ENCODE peak calls at places on chromosomes 11 and 22, in nine cellular contexts. S is heart left ventricle, L is tibial nerve, D is breast epithelium, P is uterus, C is K562, H is HCT116, O is A549, B is suprapubic skin. K is an unnamed sample. For H3K4me1, the result is how much of the 10 kb centered on the place peaks cover.

GRCh38 chr22:42648368-42649260 is 578 bp downstream of the CYB5R3 start:
- DNase-seq in B (no peak), L (no peak), C (peak), D (peak), O (peak), H (no peak), P (peak), S (no peak), K (peak)

GRCh38 chr22:36331912-36332622 is 55.7 kb downstream of the MYH9 start:
- DNase-seq in P (peak), B (no peak), O (peak), S (peak), D (no peak), C (no peak), L (peak), H (no peak), K (peak)

GRCh38 chr11:126430581-126431320 is 75.3 kb downstream of the ST3GAL4 start:
- DNase-seq in P (no peak), O (no peak), L (no peak), B (no peak), S (no peak), C (no peak), H (no peak), D (no peak), K (no peak)

GRCh38 chr22:22386602-22387385 is 121.7 kb downstream of the ZNF280B start:
- DNase-seq in C (no peak), D (no peak), H (no peak), L (no peak), S (no peak), P (no peak), O (no peak), B (no peak), K (no peak)

GRCh38 chr11:84384637-84385227 is 1098.6 kb upstream of the CCDC90B start:
- DNase-seq in P (no peak), S (no peak), H (no peak), B (no peak), L (peak), O (peak), D (peak), C (peak), K (peak)

GRCh38 chr11:119835804-119836203 is 106.8 kb upstream of the NECTIN1 start:
- DNase-seq in P (no peak), B (no peak), C (no peak), S (no peak), O (no peak), L (no peak), H (no peak), D (no peak), K (no peak)

GRCh38 chr11:11230802-11231562 is 122.1 kb downstream of the CSNK2A3 start:
- DNase-seq in S (no peak), O (peak), B (no peak), H (peak), C (peak), D (no peak), L (peak), P (no peak), K (peak)

GRCh38 chr11:63609971-63610580 is 4.2 kb downstream of the PLAAT3 start:
- DNase-seq in B (peak), P (no peak), D (no peak), L (no peak), S (no peak), O (no peak), H (no peak), C (no peak), K (no peak)

GRCh38 chr11:33753304-33753703 is 17.1 kb upstream of the CD59 start:
- DNase-seq in B (no peak), D (no peak), O (no peak), S (no peak), C (no peak), H (no peak), L (no peak), P (no peak), K (peak)

GRCh38 chr22:22871536-22872278 is 15.9 kb upstream of the IGLL5 start:
- DNase-seq in S (no peak), L (no peak), O (no peak), H (no peak), D (no peak), P (no peak), B (no peak), C (no peak), K (no peak)

GRCh38 chr11:130115218-130115617 is 44.4 kb upstream of the ST14 start:
- DNase-seq in C (no peak), O (no peak), H (no peak), L (no peak), B (no peak), P (no peak), D (no peak), S (no peak), K (peak)

GRCh38 chr11:57514538-57515331 is 767 bp downstream of the SLC43A1 start:
- DNase-seq in O (peak), H (no peak), D (no peak), P (peak), B (peak), S (peak), L (peak), C (peak), K (peak)

GRCh38 chr11:130455493-130456127 is 7.2 kb downstream of the ADAMTS15 start:
- DNase-seq in O (no peak), D (no peak), H (no peak), S (peak), P (no peak), C (no peak), L (no peak), B (no peak), K (peak)

GRCh38 chr11:31722754-31723153 is 88.4 kb downstream of the PAX6 start:
- DNase-seq in O (no peak), H (no peak), D (no peak), C (no peak), B (no peak), P (no peak), S (no peak), L (no peak), K (no peak)

GRCh38 chr11:12215192-12215591 is 104.8 kb downstream of the MICAL2 start:
- DNase-seq in B (no peak), D (no peak), L (no peak), O (no peak), H (no peak), S (no peak), C (no peak), P (no peak), K (peak)

GRCh38 chr22:46587492-46588278 is 32.5 kb upstream of the GRAMD4 start:
- DNase-seq in C (no peak), S (peak), P (no peak), D (no peak), B (no peak), H (no peak), L (no peak), O (no peak), K (peak)

GRCh38 chr11:81071641-81072040 is 1630.8 kb upstream of the TENM4 start:
- DNase-seq in L (no peak), P (no peak), H (no peak), C (no peak), B (no peak), S (no peak), D (no peak), O (no peak), K (no peak)

GRCh38 chr11:6400431-6401345 is 10.4 kb downstream of the SMPD1 start:
- DNase-seq in H (no peak), B (peak), D (no peak), C (no peak), L (no peak), O (no peak), P (no peak), S (no peak), K (no peak)

GRCh38 chr22:46674367-46674781 is 54.2 kb downstream of the GRAMD4 start:
- DNase-seq in H (no peak), O (no peak), C (no peak), S (peak), D (peak), P (peak), B (no peak), L (no peak), K (peak)

GRCh38 chr11:111162306-111162705 is 83.2 kb upstream of the POU2AF2 start:
- DNase-seq in P (no peak), C (no peak), O (no peak), B (no peak), H (no peak), D (no peak), S (no peak), L (no peak), K (no peak)

GRCh38 chr22:28002863-28003565 is 84.0 kb upstream of the PITPNB start:
- DNase-seq in C (no peak), D (no peak), L (no peak), S (no peak), B (no peak), H (no peak), P (no peak), O (no peak), K (no peak)

GRCh38 chr22:24494535-24495364 is at the start of gene UPB1:
- DNase-seq in D (no peak), S (no peak), C (no peak), H (no peak), L (no peak), P (no peak), O (no peak), B (no peak), K (peak)

GRCh38 chr11:66543263-66544107 is 2.4 kb downstream of the ZDHHC24 start:
- DNase-seq in L (no peak), O (no peak), D (no peak), B (no peak), S (no peak), P (peak), C (no peak), H (no peak), K (peak)

GRCh38 chr11:65448418-65449196 is 26.0 kb downstream of the NEAT1 start:
- DNase-seq in D (no peak), O (no peak), H (no peak), B (peak), S (no peak), P (peak), C (peak), L (peak), K (peak)

GRCh38 chr11:106986673-106987072 is 31.6 kb downstream of the GUCY1A2 start:
- DNase-seq in O (no peak), P (no peak), H (no peak), L (no peak), C (no peak), D (no peak), S (no peak), B (no peak), K (no peak)

GRCh38 chr11:120709808-120710207 is 198.3 kb downstream of the GRIK4 start:
- DNase-seq in B (no peak), C (no peak), H (no peak), L (no peak), S (no peak), P (no peak), D (no peak), O (no peak), K (no peak)

GRCh38 chr11:35633827-35634226 is 15.6 kb downstream of the FJX1 start:
- DNase-seq in B (no peak), H (no peak), C (no peak), S (no peak), P (no peak), D (no peak), L (no peak), O (no peak), K (no peak)
- H3K4me3 ChIP-seq in B (no peak), H (no peak), C (no peak), S (no peak), P (no peak), D (no peak), L (no peak), O (no peak), K (no peak)

GRCh38 chr11:76670475-76671235 is at the start of gene LRRC32:
- DNase-seq in P (peak), O (no peak), S (peak), B (no peak), L (peak), C (peak), D (no peak), H (no peak), K (peak)
- H3K4me1 ChIP-seq in P (under half), O (under half), S (under half), B (under half), L (under half), C (under half), D (under half), H (under half), K (under half)

DNA sequence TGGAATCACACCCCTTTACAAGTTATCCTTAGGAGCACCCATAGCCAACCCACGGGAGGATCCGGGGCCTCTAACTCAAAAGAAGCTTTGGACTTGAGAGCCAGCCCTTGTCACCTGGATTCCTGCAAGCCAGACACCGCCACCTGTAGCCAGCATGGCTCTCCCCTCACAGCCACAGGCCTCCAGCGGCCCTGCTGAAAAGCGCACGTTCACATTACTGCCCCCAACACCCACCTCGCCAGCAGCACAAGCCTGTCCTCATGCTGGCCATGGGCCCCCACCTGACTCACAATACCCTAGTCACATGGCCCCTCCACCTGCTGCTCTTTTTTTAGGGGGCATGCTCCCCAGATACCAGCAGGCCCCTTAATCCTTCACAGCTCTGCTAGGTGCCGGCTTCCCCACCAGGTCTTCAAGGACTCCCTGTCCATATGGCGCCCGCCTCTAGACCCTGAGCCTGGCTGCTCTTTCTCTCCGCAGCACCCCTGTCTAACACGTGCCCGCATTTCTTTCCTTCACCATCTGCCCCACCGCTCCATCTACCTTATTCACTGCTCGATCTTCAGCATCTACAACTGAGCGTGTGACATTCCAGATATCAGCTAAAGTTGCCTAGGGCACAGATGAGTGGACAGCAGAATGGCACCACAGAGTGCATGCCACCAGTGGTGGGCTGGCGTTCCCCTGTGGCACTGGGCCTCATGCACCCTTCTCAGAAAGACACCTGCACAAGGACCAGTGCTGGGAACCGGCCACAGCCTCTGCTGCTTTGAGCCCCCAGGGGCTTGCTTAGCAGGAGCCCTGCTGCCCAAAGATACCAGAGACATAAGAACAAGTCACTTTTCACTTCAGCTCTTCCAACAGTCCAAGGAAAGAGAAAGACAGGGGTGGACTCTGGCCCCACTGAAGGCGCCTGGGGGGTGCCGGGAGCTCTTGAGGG is 6.6 kb downstream of the CARS1 start:
- DNase-seq in B (no peak), P (no peak), C (no peak), O (no peak), D (no peak), L (no peak), S (no peak), H (no peak), K (no peak)
- TF ChIP-seq POLR2A in B (no peak), P (no peak), C (no peak), O (no peak), D (no peak), L (no peak), S (no peak), H (no peak), K (no peak)

GRCh38 chr11:134333312-134333711 is 1.5 kb downstream of the GLB1L2 start:
- DNase-seq in O (no peak), H (no peak), C (no peak), B (no peak), L (no peak), S (no peak), D (no peak), P (peak), K (no peak)

GRCh38 chr11:134332782-134333181 is 994 bp downstream of the GLB1L2 start:
- DNase-seq in L (no peak), H (no peak), B (no peak), P (no peak), C (no peak), D (no peak), O (no peak), S (no peak), K (no peak)

GRCh38 chr11:134330611-134331564 is 900 bp upstream of the GLB1L2 start:
- DNase-seq in B (no peak), C (no peak), S (no peak), H (no peak), L (no peak), D (no peak), P (no peak), O (no peak), K (no peak)

GRCh38 chr11:134331565-134332188 is at the start of gene GLB1L2:
- DNase-seq in S (peak), C (peak), O (peak), D (peak), B (no peak), H (peak), P (peak), L (peak), K (peak)

DNA sequence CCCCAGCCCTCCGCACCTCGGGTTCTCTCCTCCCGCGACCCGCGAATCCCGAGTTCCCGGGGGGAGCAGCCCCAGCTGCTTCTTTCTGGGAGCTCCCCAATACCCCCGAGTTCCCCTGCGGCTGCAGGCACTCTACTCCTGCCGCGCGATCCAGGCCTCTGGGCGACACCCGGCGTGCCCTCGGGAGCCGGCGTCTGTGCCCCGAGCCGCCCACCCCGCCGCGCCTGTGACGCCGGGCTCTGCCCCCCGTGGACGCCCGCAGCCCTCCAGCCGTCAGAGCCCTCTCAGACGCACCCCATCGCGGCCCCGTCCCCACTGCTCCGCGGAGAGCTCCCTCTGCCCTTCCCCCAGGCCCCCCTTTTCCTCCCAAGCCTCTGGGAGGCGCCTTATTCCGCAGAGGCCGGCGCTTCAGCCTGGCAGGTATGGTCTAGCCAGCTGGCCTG is 422 bp downstream of the GLB1L2 start:
- DNase-seq in S (no peak), L (no peak), C (peak), H (no peak), P (peak), D (no peak), O (no peak), B (no peak), K (peak)
- H3K4me3 ChIP-seq in S (peak), L (peak), C (peak), H (peak), P (peak), D (peak), O (peak), B (peak), K (peak)

GRCh38 chr11:118051611-118052461 is 25.0 kb upstream of the TMPRSS4 start:
- DNase-seq in B (peak), C (no peak), S (no peak), O (no peak), L (no peak), P (no peak), D (peak), H (no peak), K (no peak)
- H3K4me1 ChIP-seq in B (under half), C (under half), S (under half), O (under half), L (under half), P (under half), D (under half), H (under half), K (under half)

DNA sequence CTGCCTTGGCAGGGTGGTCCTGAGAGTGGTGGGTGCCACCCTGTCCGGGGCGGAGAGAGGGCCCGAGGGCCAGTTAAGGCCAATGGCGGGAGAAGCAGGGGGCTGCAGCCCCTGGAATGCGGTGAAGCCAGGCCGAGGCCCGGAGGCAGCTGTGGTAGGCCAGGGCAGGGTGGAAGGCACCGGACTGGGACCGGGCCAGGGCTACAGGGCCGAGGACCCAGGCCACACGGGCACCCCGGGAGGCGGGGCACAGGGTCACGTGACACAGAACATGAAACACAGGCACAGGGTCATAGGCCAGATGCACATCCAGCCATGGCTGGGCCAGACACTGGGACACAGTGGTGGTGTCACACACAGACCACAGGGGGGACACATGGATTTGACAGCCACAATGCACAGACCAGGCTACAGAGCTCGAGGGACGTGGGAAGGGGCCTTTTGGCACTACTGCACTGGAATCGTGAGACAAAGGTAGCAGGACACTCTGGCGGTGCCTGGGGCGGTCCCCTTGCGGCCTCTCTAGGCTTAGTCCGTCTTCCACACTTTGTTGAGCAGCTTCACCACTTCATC is 2.8 kb downstream of the SLC25A1 start:
- DNase-seq in O (no peak), P (no peak), L (no peak), B (no peak), H (no peak), S (no peak), C (peak), D (no peak), K (no peak)
- TF ChIP-seq POLR2A in O (no peak), P (no peak), L (no peak), B (no peak), H (peak), S (no peak), C (no peak), D (no peak), K (no peak)

DNA sequence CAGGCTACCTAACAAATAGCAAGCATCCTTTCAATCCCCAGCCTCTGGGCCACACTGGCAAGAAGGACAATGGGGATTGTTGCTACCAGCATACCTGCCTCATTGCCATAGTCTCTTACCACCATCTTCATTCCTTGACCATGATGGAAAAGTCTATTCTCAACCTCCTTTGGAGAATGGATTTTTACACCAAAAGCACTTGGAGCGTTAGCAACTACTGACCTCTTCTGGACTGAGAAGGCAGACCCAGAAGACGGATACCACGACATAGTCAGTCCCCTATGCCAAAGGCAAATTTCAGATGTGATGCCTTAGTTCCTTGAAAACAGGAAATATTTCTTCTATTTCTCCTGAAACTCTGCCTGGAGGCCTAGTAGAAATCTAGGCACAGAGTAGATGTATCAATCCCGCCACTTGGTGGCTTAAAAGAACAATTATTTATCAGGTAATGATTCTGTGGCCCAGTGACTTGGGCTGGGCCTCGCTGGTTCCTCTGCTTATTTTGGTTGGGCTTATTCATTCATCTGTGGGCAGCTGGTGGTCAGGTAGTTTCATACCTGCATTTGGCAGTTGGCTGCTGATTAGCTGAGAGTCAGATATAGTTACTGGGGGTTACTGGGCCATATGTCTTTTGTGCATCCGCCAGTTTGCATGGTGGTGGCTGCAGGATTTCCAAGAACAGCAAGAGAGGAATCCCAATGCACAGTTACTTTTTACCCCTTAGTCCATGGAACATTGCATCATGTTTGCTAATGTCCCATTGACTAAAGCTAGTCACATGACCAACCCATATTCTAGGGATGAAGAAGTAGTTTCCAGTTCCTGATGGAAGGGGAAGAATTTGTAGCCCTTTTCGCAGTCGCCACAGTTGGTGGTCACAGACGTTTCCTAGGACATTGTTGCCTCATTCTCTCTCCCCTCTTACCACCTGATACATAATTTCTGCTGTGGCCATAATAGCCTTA is 75.2 kb downstream of the DHCR7 start:
- DNase-seq in D (no peak), C (no peak), P (no peak), H (peak), O (peak), B (no peak), L (no peak), S (no peak), K (peak)
- H3K4me3 ChIP-seq in D (no peak), C (no peak), P (no peak), H (no peak), O (no peak), B (no peak), L (no peak), S (no peak), K (no peak)

K was measured in thyroid gland.